ENCODE peak calls at places on chromosome 3, in four cellular contexts. O, B, K and M are unnamed samples.
A peak's percentile ranks its signal among the peaks of the same experiment; 100 is the strongest.

GRCh38 chr3:16085884-16086608 is 88.4 kb upstream of the GALNT15 start:
- DNase-seq in O (no peak), B (no peak), K (peak; percentile 84), M (no peak)

GRCh38 chr3:160210799-160211221 is 14.4 kb upstream of the C3orf80 start:
- DNase-seq in O (no peak), B (peak; percentile 73), K (no peak), M (peak; percentile 19)

GRCh38 chr3:101850327-101851048 is 1.2 kb downstream of the NFKBIZ start:
- DNase-seq in O (no peak), B (peak; percentile 81), K (no peak), M (no peak)

GRCh38 chr3:101099791-101100190 is 106.6 kb upstream of the ABI3BP start:
- DNase-seq in O (no peak), B (no peak), K (no peak), M (no peak)

GRCh38 chr3:105639131-105639530 is 229.7 kb downstream of the CBLB start:
- DNase-seq in O (no peak), B (no peak), K (no peak), M (no peak)

GRCh38 chr3:107884719-107885460 is 205.9 kb downstream of the CD47 start:
- DNase-seq in O (no peak), B (peak; percentile 61), K (no peak), M (peak; percentile 18)

GRCh38 chr3:73753985-73754384 is 129.2 kb upstream of the PDZRN3 start:
- DNase-seq in O (peak; percentile 27), B (no peak), K (no peak), M (no peak)

GRCh38 chr3:76756578-76756977 is 283.3 kb upstream of the ROBO2 start:
- DNase-seq in O (peak; percentile 26), B (no peak), K (no peak), M (no peak)

GRCh38 chr3:8596706-8597514 is 47.7 kb downstream of the SSUH2 start:
- DNase-seq in O (no peak), B (no peak), K (no peak), M (no peak)

GRCh38 chr3:24154751-24155150 is 209.7 kb downstream of the NR1D2 start:
- DNase-seq in O (no peak), B (no peak), K (no peak), M (no peak)

GRCh38 chr3:123627673-123628670 is 43.1 kb upstream of the HACD2 start:
- DNase-seq in O (peak; percentile 85), B (no peak), K (peak; percentile 94), M (no peak)

GRCh38 chr3:127867986-127868385 is 45.7 kb upstream of the MGLL start:
- DNase-seq in O (no peak), B (no peak), K (no peak), M (no peak)

GRCh38 chr3:121574449-121574848 is 6.7 kb downstream of the ARGFX start:
- DNase-seq in O (peak; percentile 58), B (peak; percentile 24), K (no peak), M (no peak)

GRCh38 chr3:182325213-182325941 is 467.9 kb upstream of the ATP11B start:
- DNase-seq in O (no peak), B (no peak), K (no peak), M (no peak)

GRCh38 chr3:176995946-176996345 is 201.3 kb downstream of the TBL1XR1 start:
- DNase-seq in O (no peak), B (no peak), K (no peak), M (no peak)

GRCh38 chr3:169147246-169148008 is 516.1 kb downstream of the MECOM start:
- DNase-seq in O (peak; percentile 52), B (peak; percentile 61), K (peak; percentile 63), M (peak; percentile 29)

GRCh38 chr3:22836131-22836530 is 367.0 kb upstream of the UBE2E2 start:
- DNase-seq in O (no peak), B (no peak), K (no peak), M (no peak)

GRCh38 chr3:133669949-133670524 is 8.3 kb upstream of the TOPBP1 start:
- DNase-seq in O (no peak), B (no peak), K (no peak), M (no peak)

DNA sequence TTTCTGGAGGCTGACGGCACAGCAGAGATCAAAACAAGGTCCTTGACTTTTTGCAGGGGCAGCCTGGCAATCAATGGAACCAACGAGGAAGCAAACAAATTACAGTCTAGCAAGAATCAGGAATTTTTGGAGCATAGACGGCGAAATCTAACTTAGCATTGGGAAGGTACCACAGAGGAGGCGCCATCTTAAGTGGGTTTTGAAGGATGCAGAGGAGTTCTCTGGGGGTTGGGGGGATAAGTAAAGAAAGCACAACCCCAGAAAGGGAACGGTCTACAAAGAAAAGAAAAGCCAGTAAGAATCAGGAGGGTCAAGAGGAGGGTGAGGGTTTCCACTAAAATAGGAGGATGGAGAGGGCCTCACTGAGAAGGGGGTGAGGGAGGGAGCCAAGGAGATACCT is 25.0 kb upstream of the IQSEC1 start:
- DNase-seq in O (no peak), B (no peak), K (no peak), M (no peak)
- H3K4me3 ChIP-seq in O (no peak overlapping the region), B (no peak overlapping the region), K (no peak overlapping the region), M (no peak overlapping the region)

GRCh38 chr3:12916159-12916558 is 74.8 kb upstream of the RPL32 start:
- DNase-seq in O (no peak), B (no peak), K (no peak), M (no peak)
- H3K36me3 ChIP-seq in O (peaks cover 99% of the 10 kb centered on the region), B (peaks cover 37% of the 10 kb centered on the region), K (peaks cover 8% of the 10 kb centered on the region), M (no peaks in the 10 kb centered on the region)

GRCh38 chr3:116566478-116566960 is 121.2 kb upstream of the LSAMP start:
- DNase-seq in O (no peak), B (no peak), K (no peak), M (no peak)

GRCh38 chr3:116561529-116561928 is 116.2 kb upstream of the LSAMP start:
- DNase-seq in O (no peak), B (no peak), K (no peak), M (no peak)
- TF ChIP-seq CTCF in O (no peak), B (no peak), K (no peak), M (no peak)

GRCh38 chr3:62149539-62149938 is 223.8 kb downstream of the FEZF2 start:
- DNase-seq in O (no peak), B (no peak), K (no peak), M (no peak)
- H3K4me3 ChIP-seq in O (no peak overlapping the region), B (no peak overlapping the region), K (no peak overlapping the region), M (no peak overlapping the region)

GRCh38 chr3:113664523-113665094 is 31.8 kb downstream of the USF3 start:
- DNase-seq in O (no peak), B (no peak), K (no peak), M (no peak)

GRCh38 chr3:113662824-113663223 is 33.6 kb downstream of the USF3 start:
- DNase-seq in O (no peak), B (no peak), K (no peak), M (no peak)

GRCh38 chr3:113663761-113664160 is 32.7 kb downstream of the USF3 start:
- DNase-seq in O (no peak), B (no peak), K (no peak), M (no peak)

GRCh38 chr3:113660901-113661300 is 35.5 kb downstream of the USF3 start:
- DNase-seq in O (no peak), B (peak; percentile 87), K (peak; percentile 86), M (no peak)

GRCh38 chr3:113663324-113663750 is 33.1 kb downstream of the USF3 start:
- DNase-seq in O (no peak), B (no peak), K (no peak), M (no peak)
- H3K36me3 ChIP-seq in O (peaks cover 30% of the 10 kb centered on the region), B (peaks cover 19% of the 10 kb centered on the region), K (no peaks in the 10 kb centered on the region), M (no peaks in the 10 kb centered on the region)

DNA sequence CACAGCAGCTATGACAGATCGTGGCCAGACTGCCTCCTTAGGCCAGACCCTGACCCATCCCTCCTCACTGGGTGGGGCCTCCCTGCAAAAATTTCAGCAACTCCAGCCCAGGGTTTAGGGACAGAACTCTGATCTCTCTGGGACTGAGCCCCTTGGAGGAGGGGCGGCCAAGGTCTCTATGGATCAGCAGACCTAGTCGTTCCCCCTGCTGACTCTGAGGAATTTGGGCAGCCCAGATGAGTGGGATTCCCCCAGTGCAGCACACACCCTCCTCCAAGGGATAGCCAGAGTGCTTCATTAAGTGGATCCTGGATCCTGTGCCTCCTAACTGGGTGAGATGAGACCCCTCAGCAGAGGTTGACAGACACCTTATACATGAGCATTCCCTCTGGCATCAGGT is 907.4 kb upstream of the ARPP21 start:
- DNase-seq in O (no peak), B (no peak), K (no peak), M (no peak)
- TF ChIP-seq CTCF in O (no peak), B (no peak), K (no peak), M (no peak)

GRCh38 chr3:46844851-46845250 is 18.4 kb downstream of the MYL3 start:
- DNase-seq in O (no peak), B (no peak), K (no peak), M (no peak)

GRCh38 chr3:46845397-46845859 is 17.8 kb downstream of the MYL3 start:
- DNase-seq in O (peak; percentile 53), B (peak; percentile 62), K (peak; percentile 92), M (no peak)

GRCh38 chr3:46845860-46846623 is 17.2 kb downstream of the MYL3 start:
- DNase-seq in O (peak; percentile 70), B (peak; percentile 57), K (peak; percentile 90), M (no peak)

GRCh38 chr3:46843508-46843907 is 19.7 kb downstream of the MYL3 start:
- DNase-seq in O (no peak), B (no peak), K (no peak), M (no peak)

DNA sequence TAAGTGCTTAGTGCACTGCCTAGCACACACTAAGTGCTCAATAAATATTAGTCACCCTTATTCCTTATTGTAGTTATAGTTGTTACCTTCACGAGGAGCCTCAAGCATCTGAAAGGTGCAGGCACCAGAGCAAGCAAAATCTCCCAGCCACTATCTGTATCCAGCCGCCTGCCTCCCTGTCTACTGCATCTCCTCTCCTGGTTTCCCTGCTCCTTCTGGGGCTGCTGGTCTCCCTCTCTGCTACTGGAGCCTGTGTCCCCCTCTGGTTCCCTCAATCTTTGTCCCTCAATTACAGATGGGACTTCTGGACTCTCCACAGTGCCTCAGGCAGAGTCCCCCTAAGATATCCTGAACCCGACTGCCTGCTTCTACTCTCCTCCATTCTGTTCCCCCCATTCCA is 18.8 kb downstream of the MYL3 start:
- DNase-seq in O (no peak), B (no peak), K (no peak), M (no peak)
- H3K4me3 ChIP-seq in O (no peak overlapping the region), B (no peak overlapping the region), K (no peak overlapping the region), M (no peak overlapping the region)

GRCh38 chr3:129435367-129435766 is 4.4 kb downstream of the MBD4 start:
- DNase-seq in O (no peak), B (no peak), K (no peak), M (no peak)
- H3K36me3 ChIP-seq in O (peaks cover 71% of the 10 kb centered on the region), B (peaks cover 28% of the 10 kb centered on the region), K (peaks cover 26% of the 10 kb centered on the region), M (no peaks in the 10 kb centered on the region)

GRCh38 chr3:183895774-183896173 is 11.1 kb upstream of the PARL start:
- DNase-seq in O (no peak), B (no peak), K (no peak), M (no peak)
- TF ChIP-seq CTCF in O (no peak), B (no peak), K (no peak), M (no peak)

DNA sequence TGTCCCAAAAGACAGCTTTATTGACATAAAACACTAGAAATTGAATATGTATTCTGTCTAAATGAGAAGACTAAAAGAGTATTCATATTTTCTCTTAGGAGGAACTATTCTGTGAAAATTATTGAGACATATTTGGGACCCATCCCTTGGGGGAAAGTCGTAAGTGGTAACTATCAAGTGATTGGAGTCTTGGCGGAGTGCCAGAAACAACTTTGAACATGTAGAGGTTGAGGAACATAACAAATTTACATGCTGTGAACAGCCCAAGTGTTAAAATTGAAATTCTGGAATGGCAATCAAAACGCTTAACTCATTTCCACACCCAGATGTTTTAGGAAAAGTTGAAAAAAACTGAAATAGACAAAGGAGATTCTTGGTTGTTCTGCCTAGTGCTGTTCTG is 1034.6 kb downstream of the NSUN3 start:
- DNase-seq in O (peak; percentile 29), B (no peak), K (no peak), M (no peak)
- H3K4me3 ChIP-seq in O (no peak overlapping the region), B (no peak overlapping the region), K (no peak overlapping the region), M (no peak overlapping the region)